ENCODE peak calls at places on chromosomes 2 and 18, in eight cellular contexts. W, U, H, S, G, O, C and Y are unnamed samples.

GRCh38 chr2:147177449-147177848 is 667.4 kb upstream of the ACVR2A start:
- DNase-seq in W (no peak), U (no peak), H (peak), S (no peak), G (no peak), O (no peak), C (no peak), Y (peak)

GRCh38 chr2:173866858-173867620 is 98.1 kb downstream of the SP3 start:
- DNase-seq in W (no peak), U (no peak), H (no peak), S (peak), G (no peak), O (peak), C (no peak), Y (no peak)

GRCh38 chr2:65503746-65504145 is 71.3 kb upstream of the SPRED2 start:
- DNase-seq in W (no peak), U (no peak), H (no peak), S (no peak), G (no peak), O (no peak), C (no peak), Y (no peak)

GRCh38 chr2:201219328-201220096 is 36.6 kb downstream of the CASP10 start:
- DNase-seq in W (no peak), U (no peak), H (no peak), S (no peak), G (no peak), O (no peak), C (no peak), Y (no peak)

GRCh38 chr2:111617804-111618576 is 266.0 kb downstream of the ANAPC1 start:
- DNase-seq in W (no peak), U (no peak), H (no peak), S (no peak), G (no peak), O (no peak), C (no peak), Y (no peak)

GRCh38 chr2:119011162-119011909 is 69.3 kb downstream of the MARCO start:
- DNase-seq in W (peak), U (peak), H (no peak), S (peak), G (no peak), O (peak), C (peak), Y (peak)

GRCh38 chr2:37973615-37974353 is 48.7 kb downstream of the RMDN2 start:
- DNase-seq in W (no peak), U (no peak), H (peak), S (no peak), G (no peak), O (no peak), C (no peak), Y (no peak)

GRCh38 chr2:224689539-224689938 is 26.6 kb downstream of the CCDC195 start:
- DNase-seq in W (no peak), U (no peak), H (peak), S (no peak), G (no peak), O (no peak), C (no peak), Y (no peak)

GRCh38 chr18:74063552-74063951 is 84.1 kb downstream of the FBXO15 start:
- DNase-seq in W (no peak), U (no peak), H (no peak), S (no peak), G (no peak), O (no peak), C (no peak), Y (no peak)

GRCh38 chr2:237178396-237178795 is 92.7 kb downstream of the COPS8 start:
- DNase-seq in W (peak), U (no peak), H (peak), S (no peak), G (no peak), O (no peak), C (peak), Y (peak)

GRCh38 chr2:31038385-31038784 is 99.9 kb downstream of the GALNT14 start:
- DNase-seq in W (no peak), U (no peak), H (no peak), S (peak), G (no peak), O (peak), C (no peak), Y (no peak)

GRCh38 chr2:9772999-9773904 is 70.0 kb upstream of the TAF1B start:
- DNase-seq in W (no peak), U (no peak), H (no peak), S (no peak), G (peak), O (no peak), C (no peak), Y (no peak)

GRCh38 chr2:99537910-99538485 is 48.2 kb upstream of the REV1 start:
- DNase-seq in W (no peak), U (no peak), H (peak), S (no peak), G (no peak), O (no peak), C (no peak), Y (no peak)

GRCh38 chr18:23067236-23067635 is 68.0 kb upstream of the CABLES1 start:
- DNase-seq in W (no peak), U (no peak), H (no peak), S (no peak), G (no peak), O (no peak), C (peak), Y (no peak)

GRCh38 chr18:63344263-63344662 is 22.7 kb downstream of the KDSR start:
- DNase-seq in W (no peak), U (no peak), H (no peak), S (no peak), G (no peak), O (no peak), C (no peak), Y (no peak)

GRCh38 chr2:148882051-148882450 is 7.0 kb downstream of the KIF5C start:
- DNase-seq in W (no peak), U (no peak), H (no peak), S (no peak), G (no peak), O (no peak), C (no peak), Y (no peak)

GRCh38 chr18:12906119-12906518 is 22.1 kb upstream of the PTPN2 start:
- DNase-seq in W (no peak), U (no peak), H (no peak), S (no peak), G (no peak), O (no peak), C (no peak), Y (no peak)

GRCh38 chr18:47075098-47075883 is 39.9 kb upstream of the ELOA2 start:
- DNase-seq in W (peak), U (no peak), H (peak), S (no peak), G (no peak), O (no peak), C (peak), Y (peak)

GRCh38 chr18:9737814-9738160 is 29.7 kb downstream of the RAB31 start:
- DNase-seq in W (no peak), U (no peak), H (no peak), S (peak), G (peak), O (no peak), C (no peak), Y (no peak)

GRCh38 chr2:240922234-240922981 is 16.3 kb downstream of the CROCC2 start:
- DNase-seq in W (no peak), U (no peak), H (no peak), S (peak), G (peak), O (no peak), C (no peak), Y (no peak)

GRCh38 chr2:85448840-85449588 is 30.5 kb downstream of the SH2D6 start:
- DNase-seq in W (no peak), U (no peak), H (no peak), S (no peak), G (no peak), O (no peak), C (no peak), Y (no peak)

GRCh38 chr2:20479835-20480234 is 33.0 kb downstream of the RHOB start:
- DNase-seq in W (no peak), U (no peak), H (no peak), S (no peak), G (no peak), O (no peak), C (no peak), Y (no peak)

GRCh38 chr2:186558512-186559276 is 31.2 kb upstream of the ITGAV start:
- DNase-seq in W (no peak), U (no peak), H (no peak), S (no peak), G (no peak), O (no peak), C (no peak), Y (peak)

GRCh38 chr2:62038980-62039771 is 133.7 kb downstream of the COMMD1 start:
- DNase-seq in W (peak), U (peak), H (peak), S (no peak), G (no peak), O (no peak), C (peak), Y (peak)

GRCh38 chr2:236565879-236566402 is 3.7 kb upstream of the ACKR3 start:
- DNase-seq in W (no peak), U (no peak), H (no peak), S (no peak), G (peak), O (no peak), C (no peak), Y (no peak)

GRCh38 chr2:240951045-240951594 is 45.0 kb downstream of the CROCC2 start:
- DNase-seq in W (no peak), U (no peak), H (no peak), S (no peak), G (no peak), O (no peak), C (no peak), Y (no peak)

GRCh38 chr2:86017901-86018896 is 87.5 kb downstream of the POLR1A start:
- DNase-seq in W (no peak), U (no peak), H (peak), S (peak), G (peak), O (no peak), C (no peak), Y (peak)

GRCh38 chr18:24982831-24983230 is 369.1 kb downstream of the ZNF521 start:
- DNase-seq in W (no peak), U (no peak), H (peak), S (no peak), G (no peak), O (no peak), C (peak), Y (no peak)

GRCh38 chr2:205946226-205946625 is 139.7 kb downstream of the INO80D start:
- DNase-seq in W (no peak), U (no peak), H (no peak), S (no peak), G (no peak), O (no peak), C (no peak), Y (no peak)

GRCh38 chr18:59219672-59220163 is at the start of gene GRP:
- DNase-seq in W (no peak), U (no peak), H (no peak), S (no peak), G (no peak), O (peak), C (no peak), Y (no peak)

GRCh38 chr2:232697059-232697806 is at the start of gene GIGYF2:
- DNase-seq in W (peak), U (peak), H (peak), S (peak), G (peak), O (peak), C (peak), Y (peak)
- TF ChIP-seq CTCF in W (no peak), U (no peak), H (no peak), S (no peak), G (no peak), O (peak), C (no peak), Y (no peak)

DNA sequence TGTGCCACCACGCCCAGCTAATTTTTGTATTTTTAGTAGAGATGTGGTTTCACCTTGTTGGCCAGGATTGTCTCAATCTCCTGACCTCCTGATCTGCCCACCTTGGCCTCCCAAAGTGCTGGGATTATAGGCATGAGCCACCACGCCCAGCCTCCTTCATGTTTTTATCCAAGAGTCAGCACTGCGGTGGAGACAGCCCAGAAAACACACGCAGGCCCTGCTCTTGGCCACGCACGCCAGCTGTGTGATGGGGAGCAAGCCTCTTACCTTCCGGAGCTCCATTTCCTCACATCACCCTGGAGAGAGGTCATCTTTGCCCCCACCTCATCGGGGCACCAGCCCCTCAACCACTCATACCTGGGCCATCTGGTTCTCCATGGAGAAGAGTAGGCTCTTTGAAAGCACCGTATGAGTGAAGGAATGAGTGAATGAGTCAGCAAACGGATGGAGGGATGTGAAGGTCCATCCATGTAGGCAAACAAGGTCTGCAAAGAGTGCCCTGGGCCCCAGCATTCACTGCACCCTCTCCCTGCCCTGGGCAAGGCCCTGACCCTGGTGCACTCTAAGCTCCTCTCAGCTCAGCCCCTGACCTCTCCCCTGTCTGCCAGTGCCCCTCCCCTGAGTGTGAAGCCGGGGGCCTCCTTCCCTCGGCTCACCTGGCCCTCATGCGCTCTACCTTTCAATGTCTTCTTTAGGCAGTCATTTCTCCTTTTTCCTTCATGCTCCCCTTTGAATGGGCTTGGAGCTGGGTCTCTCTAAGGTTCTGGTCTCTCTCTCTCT is 7.4 kb downstream of the GYPC start:
- DNase-seq in W (no peak), U (peak), H (no peak), S (no peak), G (no peak), O (no peak), C (no peak), Y (no peak)
- H3K4me3 ChIP-seq in W (no peak), U (peak), H (no peak), S (no peak), G (no peak), O (no peak), C (no peak), Y (no peak)

GRCh38 chr18:7596133-7596532 is 29.0 kb downstream of the PTPRM start:
- DNase-seq in W (no peak), U (no peak), H (peak), S (no peak), G (no peak), O (no peak), C (no peak), Y (peak)

GRCh38 chr18:7593194-7593819 is 26.2 kb downstream of the PTPRM start:
- DNase-seq in W (no peak), U (no peak), H (no peak), S (no peak), G (no peak), O (no peak), C (no peak), Y (no peak)

GRCh38 chr18:7598167-7599062 is 31.3 kb downstream of the PTPRM start:
- DNase-seq in W (no peak), U (no peak), H (no peak), S (no peak), G (no peak), O (no peak), C (no peak), Y (peak)

GRCh38 chr18:7590800-7591560 is 23.9 kb downstream of the PTPRM start:
- DNase-seq in W (no peak), U (no peak), H (no peak), S (no peak), G (no peak), O (no peak), C (no peak), Y (no peak)

DNA sequence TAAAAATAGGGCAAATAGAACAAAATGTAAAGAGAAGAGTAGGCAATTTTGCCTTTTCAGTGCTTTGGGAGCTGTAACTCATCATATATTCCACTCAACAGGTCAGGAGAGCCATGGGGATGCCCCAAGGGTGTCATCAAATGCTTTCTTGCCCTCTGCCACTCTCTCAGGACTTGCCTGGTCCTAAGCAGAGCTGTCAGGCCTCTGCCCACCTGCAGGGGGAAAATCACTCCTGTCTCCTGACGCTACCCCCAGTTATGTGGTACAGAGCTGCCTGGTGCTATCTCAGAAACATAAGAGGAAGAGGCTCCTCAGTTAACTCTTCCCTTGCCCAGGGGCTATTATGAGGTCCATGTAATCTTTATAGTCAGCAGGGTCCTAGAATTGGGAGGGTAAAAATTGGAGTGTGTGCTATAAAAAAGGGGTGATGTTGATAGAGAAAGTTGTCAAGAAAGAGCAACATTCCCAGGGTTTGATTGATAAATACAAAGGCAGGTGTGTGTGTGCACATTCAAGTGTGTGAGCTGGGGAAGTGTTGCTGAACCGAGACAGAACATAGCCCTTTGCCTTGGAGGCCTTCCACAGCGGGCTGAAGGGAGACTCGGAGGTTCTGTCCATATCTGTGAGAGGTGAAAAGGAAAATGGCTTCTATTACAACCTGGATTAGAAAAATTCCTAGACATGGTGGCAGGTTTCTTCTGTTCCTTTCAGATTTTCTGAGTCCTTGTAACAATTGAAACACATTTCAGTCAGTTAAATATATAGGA is 25.4 kb downstream of the PTPRM start:
- DNase-seq in W (no peak), U (no peak), H (no peak), S (no peak), G (no peak), O (peak), C (no peak), Y (no peak)
- TF ChIP-seq CTCF in W (peak), U (no peak), H (no peak), S (no peak), G (no peak), O (peak), C (no peak), Y (no peak)

DNA sequence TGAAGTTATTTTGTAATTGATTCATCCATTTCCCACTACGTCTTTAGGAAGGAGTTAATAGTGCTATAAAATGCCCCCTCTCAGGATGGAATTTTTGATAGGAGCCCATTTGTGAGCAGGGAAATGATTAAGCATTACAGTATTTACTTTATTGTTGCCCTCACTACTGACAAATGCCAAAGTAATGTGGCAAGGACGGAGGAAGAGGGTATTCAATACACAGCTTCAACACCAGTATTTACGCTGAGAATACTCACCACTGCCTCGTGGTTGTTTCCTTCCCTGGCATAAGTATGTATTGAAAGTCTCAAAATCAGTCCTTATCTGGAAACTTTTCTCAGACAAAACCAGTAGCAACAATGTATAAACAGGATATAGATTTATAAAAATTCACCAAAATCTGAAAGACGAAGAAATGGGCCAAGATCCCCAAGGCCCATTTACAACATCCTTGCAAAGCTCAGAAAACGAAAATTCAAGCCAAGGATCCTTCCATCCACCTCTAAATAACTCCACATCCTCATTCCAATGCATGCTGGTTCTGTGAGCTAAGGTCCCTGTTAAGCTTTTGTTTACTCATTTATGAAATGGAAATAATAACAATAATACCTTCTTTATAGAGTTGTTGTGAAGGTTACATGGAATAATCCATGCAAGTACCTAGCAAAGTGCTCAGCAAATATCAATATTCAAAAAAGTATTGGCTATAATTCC is 29.3 kb downstream of the FEZ2 start:
- DNase-seq in W (no peak), U (no peak), H (no peak), S (no peak), G (no peak), O (no peak), C (peak), Y (peak)
- H3K4me3 ChIP-seq in W (no peak), U (no peak), H (no peak), S (no peak), G (no peak), O (no peak), C (peak), Y (no peak)

GRCh38 chr2:28636491-28636890 is 115.1 kb upstream of the PPP1CB start:
- DNase-seq in W (no peak), U (no peak), H (no peak), S (no peak), G (no peak), O (no peak), C (no peak), Y (no peak)
- TF ChIP-seq CTCF in W (no peak), U (no peak), H (no peak), S (no peak), G (no peak), O (no peak), C (no peak), Y (no peak)

DNA sequence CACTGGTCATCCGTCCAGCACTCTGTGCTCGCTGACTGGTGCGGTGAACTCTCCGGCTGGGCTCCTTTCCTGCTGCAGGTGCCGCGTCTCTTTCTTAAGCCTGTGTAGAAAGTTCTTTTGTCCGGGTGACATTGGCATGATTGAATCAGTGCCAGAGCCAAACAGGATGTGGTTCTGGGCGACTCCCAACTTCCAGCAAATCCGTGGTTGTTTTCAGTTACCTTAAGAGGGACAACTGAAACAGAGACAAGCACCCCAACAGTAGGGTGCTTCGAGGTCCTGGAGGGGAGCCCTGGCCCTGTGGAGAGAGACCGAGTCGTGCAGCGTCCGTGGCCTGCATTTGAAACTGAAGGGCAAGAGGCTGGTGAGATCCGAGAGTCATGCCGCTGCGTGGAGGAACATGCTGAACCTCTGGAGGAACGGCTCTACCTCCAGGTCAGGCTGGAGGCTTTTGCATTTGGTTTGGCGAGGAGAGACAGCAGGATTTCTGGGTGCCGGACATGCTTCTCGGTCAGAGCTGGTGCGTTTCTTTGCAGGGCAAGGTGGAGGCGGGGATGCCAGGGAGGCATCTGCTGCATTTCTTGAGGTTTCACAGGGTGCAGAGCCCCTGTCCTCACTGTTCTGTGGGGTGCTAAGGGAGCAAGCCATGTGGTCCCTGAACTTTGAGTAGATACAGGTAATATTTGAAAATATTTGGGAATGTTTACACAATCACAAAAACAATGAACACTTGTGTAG is 26.8 kb downstream of the SH3BP4 start:
- DNase-seq in W (no peak), U (no peak), H (peak), S (no peak), G (no peak), O (no peak), C (no peak), Y (no peak)
- H3K4me3 ChIP-seq in W (no peak), U (no peak), H (no peak), S (no peak), G (no peak), O (no peak), C (no peak), Y (no peak)